ENCODE peak calls at places on chromosomes 7 and 10, in six cellular contexts. O is tibial nerve, J is SK-N-SH, R is A549, T is sigmoid colon, X is K562. N is an unnamed sample.

GRCh38 chr10:32332299-32332750 is 14.6 kb downstream of the EPC1 start:
- DNase-seq in O (no peak), J (no peak), R (no peak), T (no peak), X (no peak), N (no peak)

GRCh38 chr7:126495001-126495400 is 757.7 kb downstream of the GRM8 start:
- DNase-seq in X (no peak), O (no peak), J (no peak), T (no peak), R (no peak), N (no peak)

GRCh38 chr10:110758898-110759297 is 112.8 kb upstream of the PDCD4 start:
- DNase-seq in R (no peak), T (no peak), O (no peak), J (no peak), X (no peak), N (no peak)

GRCh38 chr10:29895436-29895835 is 163.9 kb downstream of the JCAD start:
- DNase-seq in J (peak; percentile 14), T (peak; percentile 79), X (no peak), O (peak; percentile 67), R (no peak), N (peak; percentile 55)

GRCh38 chr7:156768698-156769472 is 124.1 kb downstream of the LMBR1 start:
- DNase-seq in X (no peak), T (no peak), R (no peak), J (no peak), O (no peak), N (no peak)

GRCh38 chr10:116265686-116266085 is 7.3 kb downstream of the GFRA1 start:
- DNase-seq in O (no peak), X (no peak), T (no peak), J (no peak), R (no peak), N (no peak)

GRCh38 chr7:739455-739963 is 12.4 kb upstream of the PRKAR1B start:
- DNase-seq in J (no peak), O (no peak), R (no peak), T (peak; percentile 22), X (no peak), N (peak; percentile 16)

GRCh38 chr7:83204715-83205114 is 42.0 kb upstream of the PCLO start:
- DNase-seq in O (no peak), T (no peak), X (no peak), J (no peak), R (no peak), N (no peak)

GRCh38 chr7:110943686-110944350 is 147.1 kb upstream of the LRRN3 start:
- DNase-seq in X (no peak), T (no peak), R (no peak), J (peak; percentile 43), O (no peak), N (no peak)

GRCh38 chr7:127600885-127601284 is 7.3 kb downstream of the FSCN3 start:
- DNase-seq in O (no peak), T (no peak), X (no peak), R (no peak), J (no peak), N (no peak)

GRCh38 chr7:19024261-19024660 is 93.2 kb downstream of the TWIST1 start:
- DNase-seq in J (no peak), O (no peak), T (no peak), R (no peak), X (no peak), N (no peak)

GRCh38 chr7:54888067-54888735 is 129.2 kb upstream of the SEC61G start:
- DNase-seq in X (no peak), O (no peak), J (peak; percentile 73), T (no peak), R (no peak), N (no peak)

GRCh38 chr7:7099584-7100014 is 82.7 kb upstream of the C1GALT1 start:
- DNase-seq in O (peak; percentile 65), J (no peak), T (peak; percentile 79), X (peak; percentile 71), R (peak; percentile 28), N (peak; percentile 60)

GRCh38 chr7:18177815-18178660 is 150.4 kb upstream of the PRPS1L1 start:
- DNase-seq in T (no peak), X (peak; percentile 53), O (no peak), R (no peak), J (no peak), N (no peak)

GRCh38 chr7:51847461-51848134 is 531.0 kb upstream of the COBL start:
- DNase-seq in X (no peak), T (no peak), J (no peak), O (no peak), R (no peak), N (no peak)

GRCh38 chr10:112807013-112807412 is 143.0 kb upstream of the TCF7L2 start:
- DNase-seq in T (no peak), R (no peak), X (no peak), O (no peak), J (peak; percentile 65), N (no peak)

GRCh38 chr10:64379898-64380297 is 858.7 kb downstream of the REEP3 start:
- DNase-seq in T (no peak), R (no peak), O (no peak), X (no peak), J (no peak), N (no peak)

GRCh38 chr10:129033790-129034272 is 433.2 kb upstream of the MGMT start:
- DNase-seq in R (no peak), J (no peak), X (peak; percentile 41), T (no peak), O (no peak), N (no peak)

GRCh38 chr7:134891262-134892001 is 94.9 kb upstream of the AGBL3 start:
- DNase-seq in R (peak; percentile 90), T (peak; percentile 94), J (peak; percentile 88), X (no peak), O (peak; percentile 87), N (peak; percentile 83)

GRCh38 chr10:18325410-18325809 is 185.2 kb downstream of the CACNB2 start:
- DNase-seq in X (no peak), R (no peak), T (no peak), J (no peak), O (no peak), N (no peak)

GRCh38 chr10:18321371-18321770 is 181.1 kb downstream of the CACNB2 start:
- DNase-seq in O (no peak), X (no peak), J (no peak), R (no peak), T (no peak), N (no peak)

DNA sequence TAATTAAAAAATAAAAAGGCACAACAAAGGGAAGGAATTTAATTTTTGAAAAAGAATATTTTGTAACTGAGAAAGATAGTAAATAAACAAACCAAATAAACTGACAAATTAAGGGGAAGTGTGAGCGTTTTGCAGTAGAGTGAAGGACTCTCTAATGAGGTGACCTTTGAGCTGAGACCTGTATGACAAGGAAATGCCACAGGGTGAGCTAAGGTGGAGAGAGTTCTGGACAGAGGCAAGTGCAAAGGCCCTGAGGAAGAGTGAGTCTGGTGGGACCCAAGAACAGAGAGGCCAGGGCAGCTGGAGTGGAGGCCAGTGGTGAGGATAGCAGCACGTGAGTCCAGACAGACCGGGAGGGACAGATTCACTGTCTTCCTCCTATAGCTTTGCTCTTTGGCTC is 179.4 kb downstream of the CACNB2 start:
- DNase-seq in R (no peak), J (no peak), T (no peak), O (no peak), X (no peak), N (no peak)
- TF ChIP-seq EP300 in R (no peak), J (no peak), T (no peak), O (no peak), X (no peak), N (no peak)

GRCh38 chr10:77867124-77867715 is 59.3 kb downstream of the DLG5 start:
- DNase-seq in X (no peak), J (no peak), T (no peak), R (no peak), O (no peak), N (no peak)

GRCh38 chr10:77863446-77863845 is 63.1 kb downstream of the DLG5 start:
- DNase-seq in T (no peak), X (no peak), O (no peak), R (no peak), J (no peak), N (no peak)

GRCh38 chr10:77866598-77866997 is 60.0 kb downstream of the DLG5 start:
- DNase-seq in O (no peak), X (no peak), J (no peak), R (no peak), T (no peak), N (no peak)

GRCh38 chr10:77864151-77864851 is 62.3 kb downstream of the DLG5 start:
- DNase-seq in T (no peak), O (no peak), J (no peak), R (no peak), X (no peak), N (no peak)

GRCh38 chr10:77865585-77866324 is 60.8 kb downstream of the DLG5 start:
- DNase-seq in J (no peak), O (no peak), R (no peak), T (no peak), X (no peak), N (no peak)
- H3K27ac ChIP-seq in J (no peak overlapping the region), O (no peak overlapping the region), R (no peak overlapping the region), T (peak overlapping the region; percentile 91), X (no peak overlapping the region), N (no peak overlapping the region)

GRCh38 chr10:125033146-125033924 is 91.4 kb downstream of the ZRANB1 start:
- DNase-seq in T (no peak), O (no peak), R (no peak), X (no peak), J (no peak), N (peak; percentile 27)

GRCh38 chr10:125035136-125035535 is 93.2 kb downstream of the ZRANB1 start:
- DNase-seq in J (no peak), O (no peak), X (no peak), T (no peak), R (no peak), N (no peak)

GRCh38 chr10:125034671-125035070 is 92.7 kb downstream of the ZRANB1 start:
- DNase-seq in O (no peak), R (no peak), T (no peak), J (no peak), X (no peak), N (peak; percentile 32)

GRCh38 chr10:125030567-125031197 is 88.8 kb downstream of the ZRANB1 start:
- DNase-seq in J (no peak), T (no peak), R (no peak), X (no peak), O (no peak), N (no peak)

GRCh38 chr10:125032474-125032873 is 90.6 kb downstream of the ZRANB1 start:
- DNase-seq in R (no peak), J (no peak), X (no peak), O (no peak), T (no peak), N (no peak)
- TF ChIP-seq EP300 in R (no peak), J (no peak), X (no peak), O (no peak), T (no peak), N (no peak)

GRCh38 chr10:17740668-17741067 is 11.3 kb upstream of the TMEM236 start:
- DNase-seq in O (no peak), T (no peak), X (no peak), J (no peak), R (no peak), N (no peak)

GRCh38 chr10:17736223-17736622 is 15.8 kb upstream of the TMEM236 start:
- DNase-seq in R (no peak), J (no peak), X (no peak), T (no peak), O (no peak), N (no peak)

GRCh38 chr10:17734432-17735110 is 17.4 kb upstream of the TMEM236 start:
- DNase-seq in T (no peak), O (no peak), J (no peak), R (no peak), X (no peak), N (no peak)

GRCh38 chr10:17735166-17735941 is 16.6 kb upstream of the TMEM236 start:
- DNase-seq in X (no peak), O (no peak), J (no peak), R (no peak), T (no peak), N (no peak)

GRCh38 chr10:17737021-17737965 is 14.7 kb upstream of the TMEM236 start:
- DNase-seq in R (peak; percentile 36), X (no peak), O (peak; percentile 14), T (no peak), J (peak; percentile 29), N (peak; percentile 35)
- H3K27ac ChIP-seq in R (no peak overlapping the region), X (no peak overlapping the region), O (no peak overlapping the region), T (no peak overlapping the region), J (no peak overlapping the region), N (no peak overlapping the region)